ENCODE peak calls at places on chromosome 3, in ten cellular contexts. U is Jurkat, Clone E6-1; F is mucosa of gallbladder; C is stimulated activated CD4-positive, alpha-beta T cell treated with anti-CD3 and anti-CD28 coated beads, Interleukin-12 subunit alpha, Interleukin-12 subunit beta, amount 100 ng/mL, for 4 hours; Q is NCI-H1105 treated with DMSO at 0.1 percent for 48 hours; S is progenitor cell of endocrine pancreas; K is RCC 7860; H is AG09319; D is HT1080; E is cerebellum. N is an unnamed sample.

GRCh38 chr3:126704494-126705214 is 614 bp downstream of the CHCHD6 start:
- DNase-seq in U (no peak), F (no peak), C (peak), Q (peak), S (no peak), K (no peak), H (no peak), D (no peak), E (no peak), N (no peak)

GRCh38 chr3:126755866-126756265 is 51.8 kb downstream of the CHCHD6 start:
- DNase-seq in U (no peak), F (no peak), C (no peak), Q (no peak), S (no peak), K (no peak), H (no peak), D (no peak), E (no peak), N (no peak)

GRCh38 chr3:43256714-43257461 is 29.5 kb upstream of the SNRK start:
- DNase-seq in U (no peak), F (no peak), C (no peak), Q (no peak), S (no peak), K (no peak), H (no peak), D (no peak), E (no peak), N (no peak)

GRCh38 chr3:16937421-16937820 is 52.7 kb downstream of the PLCL2 start:
- DNase-seq in U (no peak), F (no peak), C (no peak), Q (no peak), S (no peak), K (no peak), H (no peak), D (no peak), E (peak), N (no peak)

GRCh38 chr3:81352867-81353266 is 408.6 kb downstream of the GBE1 start:
- DNase-seq in U (peak), F (no peak), C (no peak), Q (peak), S (no peak), K (no peak), H (no peak), D (peak), E (no peak), N (no peak)

GRCh38 chr3:190205739-190206138 is 85.0 kb upstream of the P3H2 start:
- DNase-seq in U (no peak), F (no peak), C (no peak), Q (no peak), S (no peak), K (peak), H (peak), D (peak), E (no peak), N (no peak)

GRCh38 chr3:39362177-39362576 is 21.0 kb upstream of the SLC25A38 start:
- DNase-seq in U (no peak), F (no peak), C (no peak), Q (no peak), S (no peak), K (no peak), H (no peak), D (no peak), E (no peak), N (no peak)

GRCh38 chr3:49649576-49649975 is 24.6 kb upstream of the APEH start:
- DNase-seq in U (no peak), F (no peak), C (no peak), Q (no peak), S (no peak), K (no peak), H (no peak), D (peak), E (no peak), N (no peak)

GRCh38 chr3:56154297-56154696 is 314.0 kb downstream of the ERC2 start:
- DNase-seq in U (peak), F (no peak), C (no peak), Q (no peak), S (no peak), K (no peak), H (no peak), D (peak), E (no peak), N (no peak)

GRCh38 chr3:43894176-43895049 is 203.7 kb downstream of the ABHD5 start:
- DNase-seq in U (no peak), F (peak), C (peak), Q (no peak), S (peak), K (no peak), H (no peak), D (no peak), E (peak), N (no peak)

GRCh38 chr3:162719684-162720341 is 1223.2 kb downstream of the OTOL1 start:
- DNase-seq in U (no peak), F (no peak), C (no peak), Q (no peak), S (no peak), K (peak), H (peak), D (peak), E (no peak), N (no peak)

GRCh38 chr3:119604878-119605277 is 7.2 kb downstream of the PLA1A start:
- DNase-seq in U (no peak), F (no peak), C (no peak), Q (no peak), S (no peak), K (peak), H (no peak), D (peak), E (no peak), N (no peak)

GRCh38 chr3:59212128-59212764 is 162.4 kb upstream of the CFAP20DC start:
- DNase-seq in U (peak), F (peak), C (no peak), Q (peak), S (no peak), K (peak), H (peak), D (peak), E (peak), N (no peak)

GRCh38 chr3:25589783-25590258 is 74.9 kb downstream of the TOP2B start:
- DNase-seq in U (no peak), F (peak), C (no peak), Q (no peak), S (no peak), K (no peak), H (no peak), D (no peak), E (no peak), N (no peak)

GRCh38 chr3:105274958-105275357 is 91.8 kb upstream of the ALCAM start:
- DNase-seq in U (no peak), F (no peak), C (no peak), Q (no peak), S (no peak), K (no peak), H (peak), D (peak), E (no peak), N (no peak)

GRCh38 chr3:64083588-64083974 is 60.3 kb upstream of the PSMD6 start:
- DNase-seq in U (no peak), F (no peak), C (no peak), Q (no peak), S (no peak), K (peak), H (no peak), D (no peak), E (no peak), N (no peak)

GRCh38 chr3:51669241-51670052 is 1.6 kb upstream of the TEX264 start:
- DNase-seq in U (peak), F (peak), C (peak), Q (peak), S (peak), K (peak), H (peak), D (peak), E (peak), N (peak)

GRCh38 chr3:41321642-41321980 is 122.3 kb downstream of the CTNNB1 start:
- DNase-seq in U (no peak), F (no peak), C (no peak), Q (no peak), S (no peak), K (no peak), H (no peak), D (no peak), E (no peak), N (no peak)

GRCh38 chr3:196654006-196654405 is 14.5 kb downstream of the NRROS start:
- DNase-seq in U (no peak), F (no peak), C (no peak), Q (no peak), S (no peak), K (no peak), H (no peak), D (no peak), E (no peak), N (no peak)

GRCh38 chr3:140828585-140828984 is 113.1 kb upstream of the SLC25A36 start:
- DNase-seq in U (no peak), F (no peak), C (no peak), Q (no peak), S (no peak), K (no peak), H (no peak), D (no peak), E (no peak), N (no peak)

N was measured in stimulated activated naive CD4-positive, alpha-beta T cell treated with Interleukin-2 at 50 U/mL for 16 hours.